ENCODE peak calls at places on chromosomes 6 and 20, in five cellular contexts. One of them, this sample, is unnamed. For H3K9me3, the result is how much of the 10 kb centered on the place peaks cover.

GRCh38 chr20:63331741-63332400 is 29.3 kb downstream of the CHRNA4 start:
- DNase-seq in heart left ventricle: no peak
- DNase-seq in esophagus squamous epithelium: no peak
- DNase-seq in tibial nerve: no peak
- DNase-seq in A549: no peak
- DNase-seq in this sample: no peak

GRCh38 chr20:53413188-53413631 is 180.4 kb downstream of the ZNF217 start:
- DNase-seq in heart left ventricle: no peak
- DNase-seq in esophagus squamous epithelium: no peak
- DNase-seq in tibial nerve: no peak
- DNase-seq in A549: peak
- DNase-seq in this sample: peak

GRCh38 chr6:160509610-160510009 is 154.5 kb downstream of the LPA start:
- DNase-seq in heart left ventricle: no peak
- DNase-seq in esophagus squamous epithelium: no peak
- DNase-seq in tibial nerve: no peak
- DNase-seq in A549: no peak
- DNase-seq in this sample: no peak

GRCh38 chr6:33018904-33019303 is 9.5 kb upstream of the HLA-DOA start:
- DNase-seq in heart left ventricle: peak
- DNase-seq in esophagus squamous epithelium: peak
- DNase-seq in tibial nerve: no peak
- DNase-seq in A549: no peak
- DNase-seq in this sample: peak

GRCh38 chr6:144286503-144287393 is 1.6 kb downstream of the UTRN start:
- DNase-seq in heart left ventricle: peak
- DNase-seq in esophagus squamous epithelium: no peak
- DNase-seq in tibial nerve: peak
- DNase-seq in A549: peak
- DNase-seq in this sample: peak

GRCh38 chr6:116572162-116572561 is 858 bp downstream of the RWDD1 start:
- DNase-seq in heart left ventricle: peak
- DNase-seq in esophagus squamous epithelium: no peak
- DNase-seq in tibial nerve: no peak
- DNase-seq in A549: peak
- DNase-seq in this sample: peak

GRCh38 chr6:28203201-28203600 is 21.9 kb upstream of the ZSCAN9 start:
- DNase-seq in heart left ventricle: no peak
- DNase-seq in esophagus squamous epithelium: no peak
- DNase-seq in tibial nerve: no peak
- DNase-seq in A549: no peak
- DNase-seq in this sample: no peak

GRCh38 chr6:131917318-131917717 is 33.9 kb downstream of the CCN2 start:
- DNase-seq in heart left ventricle: no peak
- DNase-seq in esophagus squamous epithelium: no peak
- DNase-seq in tibial nerve: no peak
- DNase-seq in A549: no peak
- DNase-seq in this sample: no peak

DNA sequence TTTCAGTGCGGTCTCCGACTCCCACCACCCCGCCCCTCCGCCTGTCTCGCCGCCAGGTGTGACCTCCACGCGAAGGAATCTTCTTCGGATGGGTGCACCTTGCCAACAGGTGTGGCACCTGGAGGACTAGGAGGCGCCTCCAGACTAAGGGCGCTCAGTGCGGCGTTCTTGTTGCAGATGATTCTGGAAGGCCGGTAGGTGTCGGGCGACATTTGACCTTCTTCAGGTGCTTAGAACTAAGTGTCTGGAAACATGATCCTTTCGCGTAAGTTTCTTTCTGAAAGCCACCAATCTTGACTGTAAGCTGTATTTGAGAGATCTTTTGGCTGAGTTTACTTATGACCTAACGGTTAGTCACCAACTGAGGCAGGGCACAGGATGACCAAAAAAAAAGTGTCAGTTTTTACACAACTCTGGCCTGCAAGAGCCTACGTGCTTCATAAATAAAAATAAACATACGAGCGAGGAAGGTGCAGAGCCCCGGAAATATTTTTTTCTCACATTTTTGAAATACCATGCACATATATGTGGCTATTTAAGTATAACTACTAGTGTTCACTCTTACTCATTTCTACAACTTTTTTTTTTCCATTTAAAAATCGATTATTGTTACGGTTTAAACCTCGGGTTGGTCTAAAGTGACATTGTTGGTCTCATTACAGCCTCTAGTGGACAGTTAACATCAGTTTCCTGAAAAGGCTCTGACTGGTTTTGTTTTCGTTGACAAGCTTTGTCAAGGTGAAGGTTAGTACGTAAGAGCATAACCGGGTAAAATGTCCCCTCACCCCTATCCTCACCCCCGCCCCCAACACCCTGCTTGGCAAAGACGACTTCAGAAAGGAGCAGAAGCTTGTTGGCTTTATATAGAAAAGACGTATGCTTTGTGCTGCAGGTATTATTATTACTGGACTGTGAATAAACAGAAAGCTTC is 1.6 kb upstream of the ATXN1 start:
- DNase-seq in heart left ventricle: peak
- DNase-seq in esophagus squamous epithelium: no peak
- DNase-seq in tibial nerve: no peak
- DNase-seq in A549: peak
- DNase-seq in this sample: peak
- TF ChIP-seq POLR2A in heart left ventricle: no peak
- TF ChIP-seq POLR2A in esophagus squamous epithelium: no peak
- TF ChIP-seq POLR2A in tibial nerve: no peak
- TF ChIP-seq POLR2A in A549: no peak
- TF ChIP-seq POLR2A in this sample: no peak

GRCh38 chr6:39999006-39999867 is 65.0 kb upstream of the MOCS1 start:
- DNase-seq in heart left ventricle: no peak
- DNase-seq in esophagus squamous epithelium: no peak
- DNase-seq in tibial nerve: no peak
- DNase-seq in A549: no peak
- DNase-seq in this sample: no peak
- H3K9me3 ChIP-seq in heart left ventricle: under half
- H3K9me3 ChIP-seq in esophagus squamous epithelium: under half
- H3K9me3 ChIP-seq in tibial nerve: under half
- H3K9me3 ChIP-seq in A549: under half
- H3K9me3 ChIP-seq in this sample: under half

GRCh38 chr6:56739836-56740815 is 97.4 kb upstream of the DST start:
- DNase-seq in heart left ventricle: no peak
- DNase-seq in esophagus squamous epithelium: no peak
- DNase-seq in tibial nerve: no peak
- DNase-seq in A549: no peak
- DNase-seq in this sample: no peak
- TF ChIP-seq POLR2A in heart left ventricle: no peak
- TF ChIP-seq POLR2A in esophagus squamous epithelium: no peak
- TF ChIP-seq POLR2A in tibial nerve: no peak
- TF ChIP-seq POLR2A in A549: no peak
- TF ChIP-seq POLR2A in this sample: no peak

GRCh38 chr20:31414381-31414780 is 8.4 kb upstream of the DEFB121 start:
- DNase-seq in heart left ventricle: no peak
- DNase-seq in esophagus squamous epithelium: no peak
- DNase-seq in tibial nerve: no peak
- DNase-seq in A549: no peak
- DNase-seq in this sample: no peak
- H3K9me3 ChIP-seq in heart left ventricle: under half
- H3K9me3 ChIP-seq in esophagus squamous epithelium: under half
- H3K9me3 ChIP-seq in tibial nerve: under half
- H3K9me3 ChIP-seq in A549: under half
- H3K9me3 ChIP-seq in this sample: under half

GRCh38 chr6:10528170-10528981 is 7.2 kb downstream of the GCNT2 start:
- DNase-seq in heart left ventricle: no peak
- DNase-seq in esophagus squamous epithelium: no peak
- DNase-seq in tibial nerve: no peak
- DNase-seq in A549: peak
- DNase-seq in this sample: peak

GRCh38 chr6:10531942-10532341 is 10.8 kb downstream of the GCNT2 start:
- DNase-seq in heart left ventricle: no peak
- DNase-seq in esophagus squamous epithelium: no peak
- DNase-seq in tibial nerve: no peak
- DNase-seq in A549: no peak
- DNase-seq in this sample: no peak

GRCh38 chr6:10532392-10532791 is 11.2 kb downstream of the GCNT2 start:
- DNase-seq in heart left ventricle: no peak
- DNase-seq in esophagus squamous epithelium: no peak
- DNase-seq in tibial nerve: no peak
- DNase-seq in A549: no peak
- DNase-seq in this sample: no peak

GRCh38 chr6:10531513-10531912 is 10.4 kb downstream of the GCNT2 start:
- DNase-seq in heart left ventricle: no peak
- DNase-seq in esophagus squamous epithelium: no peak
- DNase-seq in tibial nerve: no peak
- DNase-seq in A549: no peak
- DNase-seq in this sample: no peak

DNA sequence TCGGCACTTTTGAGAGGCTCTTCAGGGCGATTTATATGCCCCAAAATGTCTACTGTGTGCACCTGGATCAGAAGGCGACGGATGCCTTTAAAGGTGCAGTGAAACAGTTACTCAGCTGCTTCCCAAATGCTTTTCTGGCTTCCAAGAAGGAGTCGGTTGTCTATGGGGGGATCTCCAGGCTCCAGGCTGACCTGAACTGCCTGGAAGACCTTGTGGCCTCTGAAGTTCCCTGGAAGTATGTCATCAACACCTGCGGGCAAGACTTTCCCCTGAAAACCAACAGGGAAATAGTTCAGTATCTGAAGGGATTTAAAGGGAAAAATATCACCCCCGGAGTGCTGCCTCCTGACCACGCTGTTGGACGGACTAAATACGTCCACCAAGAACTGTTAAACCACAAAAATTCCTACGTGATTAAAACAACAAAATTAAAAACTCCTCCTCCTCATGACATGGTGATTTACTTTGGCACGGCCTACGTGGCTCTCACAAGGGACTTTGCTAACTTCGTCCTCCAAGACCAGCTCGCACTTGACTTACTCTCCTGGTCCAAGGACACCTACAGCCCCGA is 8.2 kb downstream of the GCNT2 start:
- DNase-seq in heart left ventricle: no peak
- DNase-seq in esophagus squamous epithelium: no peak
- DNase-seq in tibial nerve: no peak
- DNase-seq in A549: no peak
- DNase-seq in this sample: peak
- TF ChIP-seq POLR2A in heart left ventricle: no peak
- TF ChIP-seq POLR2A in esophagus squamous epithelium: no peak
- TF ChIP-seq POLR2A in tibial nerve: no peak
- TF ChIP-seq POLR2A in A549: no peak
- TF ChIP-seq POLR2A in this sample: no peak

GRCh38 chr6:30287139-30287538 is 39.6 kb upstream of the TRIM39 start:
- DNase-seq in heart left ventricle: no peak
- DNase-seq in esophagus squamous epithelium: no peak
- DNase-seq in tibial nerve: no peak
- DNase-seq in A549: no peak
- DNase-seq in this sample: no peak

GRCh38 chr6:30282522-30282921 is 44.2 kb upstream of the TRIM39 start:
- DNase-seq in heart left ventricle: no peak
- DNase-seq in esophagus squamous epithelium: no peak
- DNase-seq in tibial nerve: no peak
- DNase-seq in A549: no peak
- DNase-seq in this sample: no peak

DNA sequence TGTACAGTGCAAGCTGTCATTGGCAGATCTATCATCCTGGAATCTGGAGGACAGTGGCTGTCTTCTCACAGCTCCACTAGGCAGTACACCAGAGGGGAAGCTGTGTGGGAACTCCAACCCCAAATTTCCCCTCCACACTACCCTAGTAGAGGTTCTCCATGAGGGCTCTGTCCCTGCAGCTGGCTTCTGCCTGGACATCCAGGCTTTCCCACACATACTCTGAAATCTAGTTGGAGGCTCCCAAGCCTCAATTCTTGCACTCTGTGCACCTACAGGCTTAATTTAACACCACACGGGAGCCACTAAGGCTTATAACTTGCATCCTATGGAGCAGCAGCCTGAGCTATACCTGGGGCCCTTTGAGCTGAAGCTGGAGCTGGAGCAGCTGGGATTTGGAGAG is 43.0 kb upstream of the TRIM39 start:
- DNase-seq in heart left ventricle: no peak
- DNase-seq in esophagus squamous epithelium: no peak
- DNase-seq in tibial nerve: no peak
- DNase-seq in A549: no peak
- DNase-seq in this sample: no peak
- H3K9me3 ChIP-seq in heart left ventricle: half or more
- H3K9me3 ChIP-seq in esophagus squamous epithelium: half or more
- H3K9me3 ChIP-seq in tibial nerve: half or more
- H3K9me3 ChIP-seq in A549: half or more
- H3K9me3 ChIP-seq in this sample: half or more

DNA sequence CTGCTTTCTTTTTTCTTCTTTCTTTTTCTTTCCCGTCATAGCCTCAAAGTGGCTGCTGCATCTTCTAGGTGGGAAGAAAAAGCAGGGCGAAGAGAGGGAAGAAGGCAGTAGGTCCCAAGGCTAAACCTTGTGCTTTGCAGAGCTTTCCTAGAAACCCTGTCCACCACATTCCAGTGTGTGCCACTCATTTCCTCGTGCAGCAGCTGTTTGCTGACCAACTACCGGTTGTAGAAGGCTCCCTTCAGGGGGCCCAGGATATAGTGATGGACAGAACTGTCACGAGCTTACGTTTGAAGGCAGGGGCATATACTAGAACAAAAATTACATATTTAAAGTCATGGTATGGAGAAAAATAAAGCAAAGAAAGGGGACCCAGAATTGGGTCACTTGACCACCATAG is 103.0 kb downstream of the SASH1 start:
- DNase-seq in heart left ventricle: no peak
- DNase-seq in esophagus squamous epithelium: no peak
- DNase-seq in tibial nerve: no peak
- DNase-seq in A549: no peak
- DNase-seq in this sample: no peak
- TF ChIP-seq POLR2A in heart left ventricle: no peak
- TF ChIP-seq POLR2A in esophagus squamous epithelium: no peak
- TF ChIP-seq POLR2A in tibial nerve: no peak
- TF ChIP-seq POLR2A in A549: no peak
- TF ChIP-seq POLR2A in this sample: no peak

This sample was measured in stomach.